ENCODE peak calls at places on chromosome 1, in seven cellular contexts. One of them, this sample, is unnamed.

GRCh38 chr1:233509596-233509995 is 104.3 kb upstream of the KCNK1 start:
- DNase-seq in IMR-90: no peak
- DNase-seq in H1: no peak
- DNase-seq in HepG2: no peak
- DNase-seq in K562: no peak
- DNase-seq in HCT116: no peak
- DNase-seq in GM12878: no peak
- DNase-seq in this sample: no peak

GRCh38 chr1:202362212-202362611 is 13.7 kb downstream of the PPP1R12B start:
- DNase-seq in H1: no peak
- DNase-seq in HepG2: no peak
- DNase-seq in HCT116: no peak
- DNase-seq in K562: no peak
- DNase-seq in GM12878: no peak
- DNase-seq in IMR-90: no peak
- DNase-seq in this sample: no peak

GRCh38 chr1:47934243-47934805 is 62.9 kb downstream of the TRABD2B start:
- DNase-seq in HepG2: no peak
- DNase-seq in K562: no peak
- DNase-seq in GM12878: no peak
- DNase-seq in IMR-90: no peak
- DNase-seq in HCT116: no peak
- DNase-seq in H1: no peak
- DNase-seq in this sample: no peak

GRCh38 chr1:36400825-36401601 is 3.3 kb upstream of the LSM10 start:
- DNase-seq in K562: peak
- DNase-seq in H1: peak
- DNase-seq in HepG2: peak
- DNase-seq in IMR-90: peak
- DNase-seq in GM12878: no peak
- DNase-seq in HCT116: peak
- DNase-seq in this sample: peak

GRCh38 chr1:110477041-110477440 is 26.1 kb downstream of the PROK1 start:
- DNase-seq in GM12878: no peak
- DNase-seq in HCT116: peak
- DNase-seq in H1: no peak
- DNase-seq in IMR-90: peak
- DNase-seq in HepG2: peak
- DNase-seq in K562: peak
- DNase-seq in this sample: peak

GRCh38 chr1:208850441-208850840 is 606.3 kb upstream of the PLXNA2 start:
- DNase-seq in K562: no peak
- DNase-seq in H1: no peak
- DNase-seq in GM12878: no peak
- DNase-seq in HepG2: no peak
- DNase-seq in HCT116: no peak
- DNase-seq in IMR-90: no peak
- DNase-seq in this sample: no peak

GRCh38 chr1:197413564-197413963 is 145.5 kb downstream of the CRB1 start:
- DNase-seq in H1: no peak
- DNase-seq in GM12878: no peak
- DNase-seq in IMR-90: no peak
- DNase-seq in HepG2: no peak
- DNase-seq in K562: no peak
- DNase-seq in HCT116: no peak
- DNase-seq in this sample: no peak

GRCh38 chr1:154856049-154856448 is 14.0 kb downstream of the KCNN3 start:
- DNase-seq in GM12878: no peak
- DNase-seq in IMR-90: no peak
- DNase-seq in H1: no peak
- DNase-seq in HepG2: no peak
- DNase-seq in K562: no peak
- DNase-seq in HCT116: no peak
- DNase-seq in this sample: no peak

GRCh38 chr1:100714599-100714998 is 4.9 kb upstream of the VCAM1 start:
- DNase-seq in K562: no peak
- DNase-seq in GM12878: no peak
- DNase-seq in HepG2: no peak
- DNase-seq in IMR-90: no peak
- DNase-seq in HCT116: no peak
- DNase-seq in H1: no peak
- DNase-seq in this sample: no peak

DNA sequence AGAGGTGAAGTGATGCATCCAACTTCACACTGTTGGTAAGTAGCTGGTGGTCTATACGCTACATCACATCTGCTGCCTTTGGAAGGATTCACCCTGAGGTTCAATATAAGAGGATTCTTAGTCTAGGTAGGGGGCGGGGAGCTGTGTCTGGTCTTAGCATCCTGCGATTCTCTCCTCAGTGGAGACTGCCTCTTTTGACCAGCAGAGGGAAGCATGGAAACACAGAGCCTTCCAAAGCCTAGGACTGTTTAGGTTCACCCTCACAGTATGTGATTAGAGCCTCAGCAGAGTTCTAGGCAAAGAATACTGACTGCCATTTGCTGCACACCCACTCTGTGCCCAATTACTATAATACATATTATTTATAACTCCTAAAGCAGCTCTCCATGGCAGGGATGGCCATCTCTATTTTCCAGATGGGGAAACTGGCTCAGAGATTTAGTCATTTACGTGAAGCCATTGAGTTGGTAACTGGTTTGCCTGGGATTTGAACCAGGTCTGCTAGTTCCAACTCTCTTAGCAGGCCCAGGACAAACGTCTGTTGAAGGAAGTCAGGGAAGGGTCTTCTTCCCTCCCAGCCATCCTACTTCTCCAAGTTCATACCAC is 28.9 kb upstream of the EFCAB14 start:
- DNase-seq in K562: peak
- DNase-seq in GM12878: no peak
- DNase-seq in IMR-90: peak
- DNase-seq in HepG2: peak
- DNase-seq in HCT116: peak
- DNase-seq in H1: no peak
- DNase-seq in this sample: peak
- TF ChIP-seq CTCF in K562: peak
- TF ChIP-seq CTCF in GM12878: peak
- TF ChIP-seq CTCF in IMR-90: peak
- TF ChIP-seq CTCF in HepG2: peak
- TF ChIP-seq CTCF in HCT116: peak
- TF ChIP-seq CTCF in H1: peak
- TF ChIP-seq CTCF in this sample: peak

DNA sequence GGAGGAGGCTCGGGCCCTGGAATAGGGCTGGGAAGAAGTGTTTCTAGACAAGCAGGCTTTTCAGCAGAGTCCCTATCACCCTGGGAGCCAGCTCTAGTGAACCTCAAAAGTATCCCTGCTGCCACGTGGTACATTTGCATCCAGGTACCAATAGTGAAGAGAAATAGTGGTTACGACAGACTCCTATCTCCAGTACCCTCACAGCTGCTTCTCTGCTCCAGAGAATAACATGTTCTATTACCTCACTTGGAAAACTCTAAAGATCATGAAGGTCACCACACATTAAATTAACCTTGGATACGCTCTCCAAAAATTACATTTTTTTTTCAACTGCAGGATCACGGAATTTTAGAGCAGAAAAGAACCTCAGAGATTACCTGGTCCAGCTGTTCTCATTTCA is 230.4 kb upstream of the PLD5 start:
- DNase-seq in K562: no peak
- DNase-seq in HepG2: no peak
- DNase-seq in IMR-90: no peak
- DNase-seq in HCT116: no peak
- DNase-seq in H1: no peak
- DNase-seq in GM12878: no peak
- DNase-seq in this sample: no peak
- TF ChIP-seq POLR2A in K562: no peak
- TF ChIP-seq POLR2A in HepG2: no peak
- TF ChIP-seq POLR2A in IMR-90: no peak
- TF ChIP-seq POLR2A in HCT116: no peak
- TF ChIP-seq POLR2A in H1: no peak
- TF ChIP-seq POLR2A in GM12878: no peak
- TF ChIP-seq POLR2A in this sample: no peak

DNA sequence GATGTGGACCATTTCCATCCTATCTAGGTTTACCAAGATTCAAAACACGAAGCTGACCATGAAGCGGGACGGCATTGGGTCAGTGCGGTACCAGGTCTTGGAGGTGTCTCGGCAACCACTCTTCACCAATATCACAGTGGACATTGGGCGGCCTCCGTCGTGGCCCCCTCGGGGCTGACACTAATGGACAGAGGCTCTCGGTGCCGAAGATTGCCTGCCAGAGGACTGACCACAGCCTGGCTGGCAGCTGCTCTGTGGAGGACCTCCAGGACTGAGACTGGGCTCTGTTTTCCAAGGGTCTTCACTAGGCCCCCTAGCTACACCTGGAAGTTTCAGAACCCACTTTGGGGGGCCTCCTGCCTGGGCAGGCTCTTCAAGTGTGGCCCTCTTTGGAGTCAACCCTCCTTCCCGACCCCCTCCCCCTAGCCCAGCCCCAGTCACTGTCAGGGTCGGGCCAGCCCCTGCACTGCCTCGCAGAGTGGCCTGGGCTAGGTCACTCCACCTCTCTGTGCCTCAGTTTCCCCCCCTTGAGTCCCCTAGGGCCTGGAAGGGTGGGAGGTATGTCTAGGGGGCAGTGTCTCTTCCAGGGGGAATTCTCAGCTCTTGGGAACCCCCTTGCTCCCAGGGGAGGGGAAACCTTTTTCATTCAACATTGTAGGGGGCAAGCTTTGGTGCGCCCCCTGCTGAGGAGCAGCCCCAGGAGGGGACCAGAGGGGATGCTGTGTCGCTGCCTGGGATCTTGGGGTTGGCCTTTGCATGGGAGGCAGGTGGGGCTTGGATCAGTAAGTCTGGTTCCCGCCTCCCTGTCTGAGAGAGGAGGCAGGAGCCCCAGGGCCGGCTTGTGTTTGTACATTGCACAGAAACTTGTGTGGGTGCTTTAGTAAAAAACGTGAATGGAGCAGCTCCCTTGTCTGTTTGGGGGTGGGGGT is 864 bp upstream of the CCDC24 start:
- DNase-seq in GM12878: no peak
- DNase-seq in K562: peak
- DNase-seq in IMR-90: no peak
- DNase-seq in HCT116: no peak
- DNase-seq in H1: no peak
- DNase-seq in HepG2: no peak
- DNase-seq in this sample: no peak
- H3K9ac ChIP-seq in GM12878: peak
- H3K9ac ChIP-seq in K562: peak
- H3K9ac ChIP-seq in IMR-90: peak
- H3K9ac ChIP-seq in HCT116: peak
- H3K9ac ChIP-seq in H1: no peak
- H3K9ac ChIP-seq in HepG2: peak
- H3K9ac ChIP-seq in this sample: no peak

GRCh38 chr1:147273409-147274307 is 31.2 kb downstream of the CHD1L start:
- DNase-seq in GM12878: peak
- DNase-seq in HepG2: peak
- DNase-seq in HCT116: peak
- DNase-seq in H1: no peak
- DNase-seq in IMR-90: peak
- DNase-seq in K562: peak
- DNase-seq in this sample: peak
- TF ChIP-seq CTCF in GM12878: peak
- TF ChIP-seq CTCF in HepG2: peak
- TF ChIP-seq CTCF in HCT116: peak
- TF ChIP-seq CTCF in H1: peak
- TF ChIP-seq CTCF in IMR-90: peak
- TF ChIP-seq CTCF in K562: peak
- TF ChIP-seq CTCF in this sample: peak

DNA sequence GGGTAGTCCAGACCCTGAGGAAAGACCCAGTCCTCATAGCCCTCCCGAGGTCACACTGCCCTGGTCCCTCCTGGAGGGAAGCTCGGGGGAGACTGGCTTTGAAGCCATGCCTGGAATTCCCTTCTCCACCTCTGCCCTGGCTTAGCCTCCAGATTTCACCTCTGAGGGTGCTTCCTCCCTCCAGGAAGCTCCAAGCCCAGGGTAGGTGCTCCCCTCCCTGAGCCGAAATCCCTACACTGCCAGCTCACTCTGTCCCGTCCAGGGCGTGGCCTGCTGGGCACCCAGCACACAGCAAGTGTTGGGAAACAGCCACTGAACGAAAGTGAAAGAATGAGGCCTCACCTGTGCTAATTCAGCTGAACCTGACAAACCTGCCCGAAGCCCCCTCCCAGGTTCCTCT is 6.0 kb upstream of the TNFRSF25 start:
- DNase-seq in GM12878: no peak
- DNase-seq in IMR-90: no peak
- DNase-seq in K562: no peak
- DNase-seq in HCT116: no peak
- DNase-seq in HepG2: no peak
- DNase-seq in H1: no peak
- DNase-seq in this sample: no peak
- TF ChIP-seq POLR2A in GM12878: no peak
- TF ChIP-seq POLR2A in IMR-90: no peak
- TF ChIP-seq POLR2A in K562: no peak
- TF ChIP-seq POLR2A in HCT116: no peak
- TF ChIP-seq POLR2A in HepG2: no peak
- TF ChIP-seq POLR2A in H1: no peak
- TF ChIP-seq POLR2A in this sample: no peak

DNA sequence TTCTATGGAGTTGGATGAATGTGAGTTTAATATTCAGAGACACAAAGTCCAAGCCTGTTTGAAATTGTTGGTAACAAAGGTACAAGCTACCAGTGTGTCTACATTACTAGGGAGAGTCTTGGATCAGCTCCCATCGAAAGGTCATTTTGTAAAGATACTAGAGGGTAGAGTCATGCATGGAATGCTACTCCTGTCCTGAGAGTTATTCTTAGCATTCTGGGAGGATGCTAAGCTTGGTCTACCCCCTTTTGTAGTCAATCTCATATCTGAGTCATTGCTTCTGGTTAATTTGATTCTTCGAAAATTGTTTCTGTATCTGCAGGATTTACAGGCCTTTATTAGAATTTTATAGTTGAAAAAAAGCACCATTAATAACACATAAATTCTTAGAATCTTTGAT is 240.2 kb downstream of the ST6GALNAC3 start:
- DNase-seq in HCT116: no peak
- DNase-seq in K562: no peak
- DNase-seq in H1: no peak
- DNase-seq in IMR-90: no peak
- DNase-seq in GM12878: no peak
- DNase-seq in HepG2: no peak
- DNase-seq in this sample: no peak
- H3K9ac ChIP-seq in HCT116: no peak
- H3K9ac ChIP-seq in K562: no peak
- H3K9ac ChIP-seq in H1: no peak
- H3K9ac ChIP-seq in IMR-90: no peak
- H3K9ac ChIP-seq in GM12878: no peak
- H3K9ac ChIP-seq in HepG2: no peak
- H3K9ac ChIP-seq in this sample: no peak